ENCODE peak calls at places on chromosomes 11 and 22, in ten cellular contexts. L is testis, F is heart left ventricle, I is HCT116, M is H54, Q is thyroid gland, R is transverse colon, A is stomach, D is right lobe of liver, W is A549. C is an unnamed sample.

GRCh38 chr11:68306636-68307035 is 5.8 kb upstream of the LRP5 start:
- DNase-seq in M (no peak), Q (no peak), W (no peak), L (no peak), I (no peak), A (no peak), D (peak; percentile 4), R (no peak), F (no peak), C (no peak)

GRCh38 chr11:61626580-61627380 is 45.9 kb upstream of the SYT7 start:
- DNase-seq in F (peak; percentile 71), L (peak; percentile 60), R (peak; percentile 84), D (no peak), M (no peak), Q (peak; percentile 86), W (no peak), A (peak; percentile 89), I (no peak), C (no peak)

GRCh38 chr22:44071760-44072159 is 47.7 kb downstream of the PARVB start:
- DNase-seq in W (no peak), A (no peak), M (no peak), R (no peak), Q (no peak), I (no peak), L (no peak), F (no peak), D (no peak), C (no peak)

GRCh38 chr11:19083166-19083565 is 22.6 kb upstream of the MRGPRX2 start:
- DNase-seq in W (no peak), R (no peak), L (no peak), D (no peak), I (no peak), Q (no peak), A (no peak), F (no peak), M (no peak), C (no peak)

GRCh38 chr22:43971112-43971511 is 15.9 kb downstream of the SAMM50 start:
- DNase-seq in L (no peak), Q (no peak), F (no peak), I (no peak), R (no peak), A (no peak), D (no peak), W (no peak), M (no peak), C (no peak)

GRCh38 chr11:125871391-125872137 is 15.9 kb upstream of the HYLS1 start:
- DNase-seq in D (no peak), L (peak; percentile 69), Q (peak; percentile 19), R (no peak), M (no peak), A (peak; percentile 37), F (no peak), W (peak; percentile 18), I (peak; percentile 29), C (peak; percentile 60)

GRCh38 chr11:112345708-112346107 is 85.0 kb upstream of the PLET1 start:
- DNase-seq in W (no peak), I (no peak), Q (no peak), A (no peak), D (no peak), L (no peak), M (no peak), R (no peak), F (no peak), C (peak; percentile 15)

GRCh38 chr11:74004694-74005615 is 3.9 kb downstream of the UCP3 start:
- DNase-seq in M (no peak), D (no peak), L (no peak), W (no peak), I (no peak), A (peak; percentile 53), Q (peak; percentile 27), R (peak; percentile 61), F (no peak), C (peak; percentile 26)

GRCh38 chr11:257766-258493 is 20.3 kb upstream of the NLRP6 start:
- DNase-seq in D (no peak), M (no peak), Q (no peak), F (no peak), I (no peak), A (no peak), R (no peak), L (no peak), W (no peak), C (peak; percentile 22)

GRCh38 chr22:21044931-21045584 is 688 bp upstream of the LRRC74B start:
- DNase-seq in F (no peak), D (no peak), R (no peak), Q (no peak), L (no peak), M (peak; percentile 31), I (no peak), A (no peak), W (no peak), C (peak; percentile 89)
- TF ChIP-seq POLR2A in F (no peak), D (no peak), R (no peak), Q (no peak), L (no peak), M (peak; percentile 18), I (no peak), A (no peak), W (no peak), C (no peak)

DNA sequence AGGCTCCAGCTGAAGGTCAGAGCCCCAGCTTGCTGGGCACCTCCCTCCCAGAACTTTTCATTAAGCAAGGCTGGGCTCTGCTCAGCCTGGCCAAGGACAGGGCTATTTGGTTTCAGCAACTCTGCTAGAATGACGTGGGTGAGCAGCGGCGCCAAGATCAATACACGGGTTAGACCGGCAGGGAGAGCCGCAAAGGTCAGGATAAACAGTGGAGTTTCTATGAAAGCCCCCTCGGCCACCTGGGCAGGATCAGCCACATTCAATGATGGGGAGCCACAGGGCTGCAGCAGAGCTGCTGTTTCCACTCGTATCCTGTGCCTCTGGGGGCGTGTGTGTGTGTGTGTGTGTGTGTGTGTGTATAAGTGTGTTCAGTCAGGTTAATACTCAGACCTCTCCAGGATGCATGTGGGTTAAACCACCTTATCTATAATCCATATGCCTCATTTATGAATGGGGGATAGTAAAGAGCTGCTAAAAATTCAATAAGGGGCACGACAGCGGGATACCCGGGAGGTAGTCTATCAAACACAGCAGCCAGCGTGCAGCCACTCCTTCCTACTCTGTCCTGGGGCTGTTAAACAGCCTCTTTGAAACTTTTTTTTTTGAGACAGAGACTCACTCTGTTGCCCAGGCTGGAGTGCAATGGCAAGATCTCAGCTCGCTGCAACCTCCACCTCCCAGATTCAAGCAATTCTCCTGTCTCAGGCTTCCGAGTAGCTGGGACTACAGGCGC is 34.8 kb downstream of the MYH9 start:
- DNase-seq in M (no peak), R (no peak), W (no peak), A (peak; percentile 91), Q (no peak), D (peak; percentile 93), L (peak; percentile 76), I (no peak), F (peak; percentile 70), C (no peak)
- TF ChIP-seq POLR2A in M (no peak), R (no peak), W (no peak), A (no peak), Q (no peak), D (no peak), L (no peak), I (no peak), F (no peak), C (no peak)

GRCh38 chr11:66851251-66851620 is 5.6 kb upstream of the LRFN4 start:
- DNase-seq in M (no peak), I (no peak), R (no peak), F (no peak), L (no peak), W (no peak), A (no peak), D (no peak), Q (no peak), C (no peak)

GRCh38 chr11:66853242-66854229 is 3.3 kb upstream of the LRFN4 start:
- DNase-seq in M (no peak), R (peak; percentile 5), L (no peak), A (no peak), F (no peak), W (no peak), D (no peak), I (no peak), Q (peak; percentile 0), C (no peak)

GRCh38 chr11:66852466-66853241 is 4.2 kb upstream of the LRFN4 start:
- DNase-seq in D (peak; percentile 54), M (no peak), Q (no peak), A (no peak), I (no peak), F (no peak), W (no peak), L (no peak), R (no peak), C (no peak)

GRCh38 chr11:66850588-66851250 is 6.1 kb upstream of the LRFN4 start:
- DNase-seq in I (no peak), F (peak; percentile 12), R (no peak), D (no peak), W (no peak), A (no peak), M (no peak), Q (no peak), L (no peak), C (no peak)

DNA sequence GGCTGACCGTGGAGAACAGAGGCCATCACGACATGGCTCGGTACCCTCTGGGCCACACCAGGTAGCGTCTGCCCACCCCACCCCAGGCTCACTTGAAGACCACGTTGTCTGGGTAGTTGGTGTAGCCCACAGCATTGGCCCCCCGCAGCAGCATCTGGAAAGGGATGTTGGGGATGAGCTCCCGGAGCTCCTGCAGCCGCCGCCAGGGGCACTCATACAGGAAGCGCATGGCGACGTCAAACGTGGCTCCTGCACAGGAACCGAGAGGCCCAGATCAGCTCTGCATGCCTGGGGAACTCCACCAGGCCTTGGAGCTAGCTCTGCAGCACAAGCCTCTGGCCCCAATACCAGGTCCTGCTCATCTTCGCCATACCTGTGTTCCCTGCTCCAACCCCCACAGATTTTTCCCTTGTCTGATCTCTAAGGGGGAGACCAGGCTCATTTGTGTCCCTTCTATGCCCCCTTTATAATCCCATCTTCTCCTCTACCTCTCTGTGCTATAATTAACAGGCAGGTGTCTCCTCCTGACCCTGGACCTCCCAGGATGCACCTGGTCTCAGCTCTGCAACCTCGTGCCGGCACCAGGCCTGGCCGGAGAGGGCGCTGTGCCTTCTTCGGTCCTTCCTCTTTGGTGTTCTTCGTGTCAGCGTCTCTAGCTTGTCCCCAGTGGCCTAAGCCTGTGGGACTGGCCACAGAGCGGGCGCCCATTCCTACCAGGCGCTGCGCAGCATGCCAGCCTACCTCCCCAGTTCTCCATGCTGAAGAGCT is 5.0 kb upstream of the LRFN4 start:
- DNase-seq in L (no peak), M (no peak), I (no peak), D (no peak), F (no peak), W (no peak), A (no peak), Q (no peak), R (peak; percentile 8), C (no peak)
- TF ChIP-seq POLR2A in L (no peak), M (no peak), I (no peak), D (no peak), F (no peak), W (no peak), A (no peak), Q (no peak), R (no peak), C (no peak)

DNA sequence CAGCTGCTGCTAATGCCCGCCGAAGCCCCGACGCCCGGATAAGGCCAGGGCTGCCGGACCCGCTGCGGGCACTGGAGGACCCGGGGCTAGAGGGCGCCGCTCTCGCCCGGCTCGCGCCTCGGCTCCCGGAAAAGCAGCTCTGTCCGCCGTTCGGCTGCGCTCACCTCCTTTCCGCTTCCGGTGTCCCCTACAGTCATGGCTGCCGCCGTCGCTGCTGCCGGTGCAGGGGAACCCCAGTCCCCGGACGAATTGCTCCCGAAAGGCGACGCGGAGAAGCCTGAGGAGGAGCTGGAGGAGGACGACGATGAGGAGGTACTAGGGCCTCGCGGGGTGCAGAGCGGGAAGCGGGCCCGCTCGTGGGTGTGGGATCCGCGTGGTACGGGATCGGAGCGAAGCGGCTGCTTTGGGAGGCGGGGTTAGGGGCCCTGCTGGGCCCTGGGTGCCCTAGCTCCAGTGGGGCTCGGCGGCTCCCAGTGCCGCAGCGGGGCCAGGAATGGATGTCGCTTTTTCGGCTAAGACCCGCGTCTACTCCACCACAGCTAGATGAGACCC is at the start of gene TOMM22:
- DNase-seq in L (peak; percentile 93), Q (peak; percentile 89), M (peak; percentile 84), R (peak; percentile 91), I (peak; percentile 72), D (peak; percentile 93), W (peak; percentile 87), A (peak; percentile 91), F (peak; percentile 92), C (peak; percentile 92)
- TF ChIP-seq POLR2A in L (no peak), Q (peak; percentile 75), M (peak; percentile 45), R (peak; percentile 85), I (peak; percentile 77), D (peak; percentile 76), W (peak; percentile 60), A (no peak), F (peak; percentile 47), C (peak; percentile 65)

C was measured in NB4.